ENCODE peak calls at places on chromosomes 13 and 19, in nine cellular contexts. N, H, D, M, T, O, F, J and V are unnamed samples.

GRCh38 chr13:33150146-33150545 is 133.9 kb downstream of the KL start:
- DNase-seq in T (no peak), M (no peak), J (no peak), O (peak; percentile 34), F (no peak), H (no peak), N (no peak), D (no peak), V (no peak)

GRCh38 chr19:11405846-11406643 is 13.1 kb downstream of the RGL3 start:
- DNase-seq in F (no peak), J (no peak), H (no peak), T (no peak), O (no peak), N (peak; percentile 83), M (no peak), D (peak; percentile 78), V (no peak)

GRCh38 chr13:23365652-23366051 is 67.8 kb downstream of the SACS start:
- DNase-seq in N (no peak), M (no peak), H (no peak), F (no peak), O (peak; percentile 32), T (no peak), D (no peak), J (no peak), V (no peak)

GRCh38 chr13:78881746-78882145 is 222.8 kb upstream of the OBI1 start:
- DNase-seq in N (no peak), J (no peak), T (no peak), H (no peak), O (no peak), M (no peak), D (no peak), F (no peak), V (no peak)

GRCh38 chr19:53195265-53195879 is 2.2 kb upstream of the ZNF665 start:
- DNase-seq in D (no peak), M (peak; percentile 72), H (peak; percentile 66), J (no peak), T (no peak), N (no peak), O (peak; percentile 86), F (peak; percentile 78), V (peak; percentile 57)

GRCh38 chr13:28583661-28584091 is 75.3 kb upstream of the POMP start:
- DNase-seq in J (no peak), M (no peak), O (no peak), H (no peak), F (no peak), N (no peak), T (no peak), D (no peak), V (no peak)

GRCh38 chr19:40666803-40667438 is 23.5 kb downstream of the NUMBL start:
- DNase-seq in N (no peak), T (no peak), O (no peak), F (no peak), D (no peak), M (peak; percentile 11), H (no peak), J (no peak), V (no peak)

GRCh38 chr19:17448190-17448967 is at the start of gene TMEM221:
- DNase-seq in F (no peak), O (no peak), J (no peak), M (peak; percentile 47), T (no peak), N (peak; percentile 91), H (no peak), D (peak; percentile 81), V (peak; percentile 78)

GRCh38 chr13:100214886-100215285 is 126.0 kb downstream of the PCCA start:
- DNase-seq in D (no peak), T (no peak), F (no peak), J (no peak), O (peak; percentile 54), N (no peak), M (no peak), H (no peak), V (no peak)

GRCh38 chr13:24280722-24281121 is 28.7 kb upstream of the C1QTNF9 start:
- DNase-seq in J (no peak), D (peak; percentile 76), M (no peak), H (no peak), F (no peak), O (no peak), N (peak; percentile 49), T (no peak), V (no peak)

GRCh38 chr19:6887326-6887725 is at the start of gene ADGRE1:
- DNase-seq in F (no peak), T (no peak), N (no peak), D (no peak), H (no peak), J (no peak), M (no peak), O (no peak), V (no peak)

GRCh38 chr19:46723023-46723461 is 6.1 kb upstream of the PRKD2 start:
- DNase-seq in N (no peak), O (no peak), H (no peak), D (peak; percentile 68), F (no peak), M (no peak), T (no peak), J (no peak), V (no peak)
- H3K36me3 ChIP-seq in N (peaks cover 82% of the 10 kb centered on the region), O (peaks cover 49% of the 10 kb centered on the region), H (peaks cover 65% of the 10 kb centered on the region), D (no peaks in the 10 kb centered on the region), F (no peaks in the 10 kb centered on the region), M (peaks cover 85% of the 10 kb centered on the region), T (peaks cover 73% of the 10 kb centered on the region), J (peaks cover 65% of the 10 kb centered on the region), V (peaks cover 13% of the 10 kb centered on the region)

GRCh38 chr13:110109910-110110309 is 197.0 kb downstream of the COL4A1 start:
- DNase-seq in T (no peak), F (no peak), O (peak; percentile 91), M (peak; percentile 80), H (no peak), N (peak; percentile 74), D (no peak), J (no peak), V (peak; percentile 87)

GRCh38 chr13:110108348-110109139 is 198.4 kb downstream of the COL4A1 start:
- DNase-seq in D (no peak), N (peak; percentile 63), T (no peak), J (peak; percentile 50), F (peak; percentile 77), M (peak; percentile 80), H (peak; percentile 84), O (peak; percentile 89), V (peak; percentile 86)

GRCh38 chr13:110109140-110109783 is 197.7 kb downstream of the COL4A1 start:
- DNase-seq in D (no peak), J (no peak), F (no peak), M (no peak), T (no peak), H (no peak), O (no peak), N (no peak), V (no peak)

GRCh38 chr13:110106726-110107125 is 200.2 kb downstream of the COL4A1 start:
- DNase-seq in M (peak; percentile 75), F (no peak), T (no peak), N (no peak), J (no peak), H (peak; percentile 83), D (no peak), O (peak; percentile 41), V (no peak)

DNA sequence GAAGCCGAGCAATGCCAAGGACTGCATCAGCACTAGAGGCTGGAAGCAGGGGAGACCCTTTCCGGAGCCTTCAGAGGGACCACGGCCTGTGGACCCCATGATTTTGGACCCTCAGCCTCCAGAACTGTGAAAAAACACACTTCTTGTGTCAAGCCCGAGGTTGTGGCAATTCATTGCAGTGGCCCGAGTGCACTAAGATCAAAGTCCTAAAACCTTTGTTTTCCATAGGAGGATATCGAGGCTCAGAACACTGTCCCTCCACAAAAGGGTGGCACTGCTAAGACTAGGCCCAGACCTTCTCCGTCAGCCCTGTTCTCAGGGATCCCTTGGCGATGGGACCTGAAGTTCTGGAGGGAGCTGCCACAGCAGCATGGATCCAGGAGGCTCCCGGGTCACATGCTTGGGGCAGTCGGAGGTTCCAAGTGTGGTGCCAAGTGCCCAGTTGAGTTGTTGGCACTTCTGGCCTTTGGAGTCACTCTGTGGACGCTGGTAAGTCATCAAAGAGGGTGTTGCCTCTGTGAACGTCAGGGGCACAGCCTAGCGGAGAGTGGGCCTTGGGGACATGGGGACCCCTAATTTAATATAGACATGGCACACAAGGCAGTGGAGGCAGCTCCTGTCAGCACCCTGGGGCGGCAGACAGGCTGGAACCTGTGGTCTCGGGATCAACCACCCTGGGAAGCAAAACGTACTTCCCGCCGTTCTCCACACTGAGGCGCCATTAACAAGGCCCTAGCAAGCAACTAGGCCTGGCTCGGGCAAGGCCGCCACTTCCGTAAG is 199.2 kb downstream of the COL4A1 start:
- DNase-seq in N (no peak), M (no peak), O (no peak), T (no peak), F (no peak), H (no peak), J (no peak), D (no peak), V (no peak)
- TF ChIP-seq CTCF in N (no peak), M (peak; percentile 26), O (no peak), T (no peak), F (no peak), H (no peak), J (peak; percentile 74), D (no peak), V (peak; percentile 21)

GRCh38 chr13:95391785-95392184 is 90.5 kb upstream of the ABCC4 start:
- DNase-seq in H (no peak), F (no peak), N (no peak), M (no peak), J (no peak), T (no peak), O (no peak), D (no peak), V (no peak)
- H3K4me3 ChIP-seq in H (no peak overlapping the region), F (no peak overlapping the region), N (no peak overlapping the region), M (no peak overlapping the region), J (no peak overlapping the region), T (no peak overlapping the region), O (no peak overlapping the region), D (no peak overlapping the region), V (no peak overlapping the region)

DNA sequence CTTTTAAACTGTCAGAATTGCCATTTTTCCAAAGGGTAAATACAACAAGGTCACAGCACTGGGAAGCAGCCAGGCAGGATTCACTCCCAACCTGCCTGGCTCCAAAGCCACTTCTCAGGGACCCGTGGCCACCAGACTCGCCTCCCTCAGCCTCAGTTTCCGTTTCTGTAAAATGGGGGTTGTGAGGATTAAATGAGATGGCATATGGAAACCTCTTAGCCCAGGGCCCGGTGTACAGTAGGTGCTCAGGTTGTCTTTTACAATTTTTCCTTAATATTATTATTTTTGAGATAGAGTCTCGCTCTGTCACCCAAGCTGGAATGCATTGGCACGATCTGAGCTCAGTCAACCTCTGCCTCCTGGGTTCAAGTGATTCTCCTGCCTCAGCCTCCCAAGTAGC is 10.1 kb downstream of the YJU2 start:
- DNase-seq in N (no peak), D (no peak), O (no peak), H (no peak), F (no peak), M (no peak), T (no peak), J (no peak), V (no peak)
- H3K36me3 ChIP-seq in N (peaks cover 98% of the 10 kb centered on the region), D (no peaks in the 10 kb centered on the region), O (peaks cover 20% of the 10 kb centered on the region), H (peaks cover 80% of the 10 kb centered on the region), F (peaks cover 15% of the 10 kb centered on the region), M (peaks cover 95% of the 10 kb centered on the region), T (peaks cover 49% of the 10 kb centered on the region), J (peaks cover 58% of the 10 kb centered on the region), V (peaks cover 100% of the 10 kb centered on the region)

GRCh38 chr13:113661506-113661905 is 3.5 kb upstream of the ATP4B start:
- DNase-seq in D (no peak), H (no peak), M (no peak), O (no peak), T (no peak), F (no peak), J (no peak), N (no peak), V (no peak)
- TF ChIP-seq CTCF in D (no peak), H (no peak), M (no peak), O (no peak), T (no peak), F (no peak), J (no peak), N (no peak), V (no peak)

GRCh38 chr13:31055589-31055988 is 106.1 kb downstream of the HSPH1 start:
- DNase-seq in H (no peak), D (no peak), J (no peak), M (no peak), O (no peak), T (no peak), N (no peak), F (no peak), V (no peak)
- H3K4me3 ChIP-seq in H (no peak overlapping the region), D (no peak overlapping the region), J (no peak overlapping the region), M (no peak overlapping the region), O (no peak overlapping the region), T (no peak overlapping the region), N (no peak overlapping the region), F (no peak overlapping the region), V (no peak overlapping the region)